ENCODE peak calls at places on chromosomes 3 and 15, in four cellular contexts. S, Q, E and C are unnamed samples.

GRCh38 chr15:75339531-75340240 is 3.8 kb downstream of the COMMD4 start:
- DNase-seq in Q (no peak), E (no peak), S (no peak), C (no peak)

GRCh38 chr3:100024520-100025303 is 89.6 kb downstream of the FILIP1L start:
- DNase-seq in Q (peak; percentile 34), E (no peak), S (no peak), C (no peak)

GRCh38 chr3:182325213-182325941 is 467.9 kb upstream of the ATP11B start:
- DNase-seq in E (no peak), Q (peak; percentile 1), S (no peak), C (no peak)

GRCh38 chr3:108124337-108125150 is 33.7 kb upstream of the CD47 start:
- DNase-seq in E (no peak), S (no peak), Q (no peak), C (no peak)

GRCh38 chr15:63606333-63606732 is 9.1 kb downstream of the FBXL22 start:
- DNase-seq in E (no peak), Q (no peak), S (no peak), C (no peak)

GRCh38 chr3:127800508-127800907 is 21.8 kb downstream of the MGLL start:
- DNase-seq in E (no peak), Q (no peak), S (no peak), C (no peak)

GRCh38 chr3:72388644-72389043 is 459.6 kb downstream of the SHQ1 start:
- DNase-seq in Q (no peak), S (no peak), E (no peak), C (no peak)

GRCh38 chr3:14810070-14810732 is 8.6 kb upstream of the FGD5 start:
- DNase-seq in E (no peak), S (peak; percentile 72), Q (no peak), C (peak; percentile 46)

GRCh38 chr15:55289573-55290360 is at the start of gene RAB27A:
- DNase-seq in S (peak; percentile 82), Q (peak; percentile 75), E (peak; percentile 60), C (peak; percentile 74)

GRCh38 chr3:119872773-119873172 is 90.9 kb downstream of the NR1I2 start:
- DNase-seq in E (no peak), S (no peak), Q (no peak), C (no peak)

GRCh38 chr3:67635806-67636205 is 18.6 kb downstream of the SUCLG2 start:
- DNase-seq in S (no peak), Q (peak; percentile 60), E (no peak), C (no peak)

GRCh38 chr3:58058654-58059263 is 50.5 kb downstream of the FLNB start:
- DNase-seq in Q (peak; percentile 92), S (no peak), E (no peak), C (no peak)

GRCh38 chr3:156471431-156471830 is 83.5 kb downstream of the SSR3 start:
- DNase-seq in S (no peak), E (no peak), Q (no peak), C (no peak)

GRCh38 chr3:72591522-72592421 is 256.5 kb downstream of the SHQ1 start:
- DNase-seq in E (peak; percentile 68), S (no peak), Q (peak; percentile 67), C (no peak)

GRCh38 chr15:62112616-62113593 is 46.1 kb downstream of the C2CD4A start:
- DNase-seq in Q (peak; percentile 66), E (no peak), S (no peak), C (no peak)

GRCh38 chr3:178088930-178089329 is 447.3 kb upstream of the KCNMB2 start:
- DNase-seq in S (no peak), Q (no peak), E (no peak), C (no peak)

GRCh38 chr15:74497584-74497983 is 36.6 kb upstream of the UBL7 start:
- DNase-seq in Q (no peak), S (no peak), E (no peak), C (no peak)

GRCh38 chr3:133040696-133041523 is 2.7 kb downstream of the TMEM108 start:
- DNase-seq in Q (peak; percentile 66), S (peak; percentile 87), E (peak; percentile 83), C (peak; percentile 80)

GRCh38 chr3:158768361-158768787 is 33.5 kb upstream of the MFSD1 start:
- DNase-seq in S (peak; percentile 53), Q (peak; percentile 64), E (peak; percentile 21), C (peak; percentile 73)

GRCh38 chr3:194632211-194632982 is 822 bp downstream of the TMEM44 start:
- DNase-seq in Q (no peak), E (no peak), S (no peak), C (no peak)

GRCh38 chr15:51227967-51228783 is 110.2 kb downstream of the CYP19A1 start:
- DNase-seq in E (no peak), S (no peak), Q (peak; percentile 95), C (no peak)

GRCh38 chr3:152051501-152052404 is 178.3 kb downstream of the SUCNR1 start:
- DNase-seq in S (no peak), E (no peak), Q (peak; percentile 46), C (no peak)

GRCh38 chr3:64008952-64009351 is 14.3 kb downstream of the PSMD6 start:
- DNase-seq in S (no peak), Q (no peak), E (no peak), C (no peak)

GRCh38 chr15:82539690-82540054 is 585 bp downstream of the RPS17 start:
- DNase-seq in Q (no peak), S (no peak), E (no peak), C (no peak)

GRCh38 chr3:48989126-48989795 is 780 bp upstream of the P4HTM start:
- DNase-seq in Q (peak; percentile 95), E (no peak), S (no peak), C (no peak)

GRCh38 chr15:93144477-93145270 is 55.7 kb upstream of the RGMA start:
- DNase-seq in E (no peak), S (no peak), Q (no peak), C (no peak)

GRCh38 chr3:30232546-30232945 is 373.9 kb upstream of the TGFBR2 start:
- DNase-seq in Q (no peak), S (no peak), E (no peak), C (no peak)
- H2BK15ac ChIP-seq in Q (no peak overlapping the region), S (no peak overlapping the region), E (no peak overlapping the region), C (no peak overlapping the region)

GRCh38 chr3:4718179-4718736 is 225.1 kb downstream of the ITPR1 start:
- DNase-seq in Q (no peak), S (no peak), E (no peak), C (no peak)
- H2BK15ac ChIP-seq in Q (no peak overlapping the region), S (no peak overlapping the region), E (no peak overlapping the region), C (no peak overlapping the region)

DNA sequence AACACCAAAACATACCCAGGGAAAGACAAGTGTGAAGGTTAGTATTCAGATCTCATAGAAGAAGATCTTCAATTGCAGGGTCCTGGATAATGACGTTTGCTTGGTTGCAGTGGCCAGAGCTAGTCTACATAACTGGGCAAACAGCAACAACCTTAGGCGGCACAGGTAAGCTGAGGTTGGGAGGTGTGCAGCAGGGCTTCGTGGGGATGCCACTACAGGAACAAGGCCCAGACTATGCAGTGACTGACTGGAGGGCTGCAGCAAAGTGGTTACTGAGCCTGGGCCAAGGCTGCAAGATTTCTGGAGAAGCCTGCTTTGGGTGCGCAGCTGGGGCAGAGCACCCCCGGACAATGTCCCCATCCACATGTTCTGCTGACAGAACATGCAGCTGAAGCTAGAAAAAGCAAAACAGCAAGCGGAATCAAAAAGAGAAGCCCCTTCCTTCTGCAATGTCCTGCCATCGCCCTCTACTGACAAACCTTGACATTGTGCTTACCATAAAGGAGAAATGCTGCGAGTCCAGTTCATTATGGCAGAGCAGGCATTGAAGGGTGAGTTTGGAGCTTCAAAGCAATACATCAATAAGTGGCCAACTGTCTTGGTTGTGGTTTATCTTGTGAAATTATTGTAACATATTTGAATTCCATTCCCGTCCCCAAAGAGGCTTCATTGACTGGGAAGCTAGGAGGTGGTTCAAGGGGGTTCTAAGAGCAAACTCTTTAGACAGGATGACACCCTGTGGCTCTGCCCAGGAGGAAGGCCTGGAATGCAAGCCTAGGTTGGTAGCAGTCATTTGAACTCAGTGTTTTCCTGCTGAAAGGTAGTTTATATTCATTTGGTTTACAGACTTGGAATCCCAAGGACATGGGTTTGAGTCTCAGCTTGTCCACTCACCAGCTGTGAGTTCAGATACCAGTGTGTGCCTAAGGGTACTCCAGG is 217.0 kb downstream of the PDCD6IP start:
- DNase-seq in E (no peak), Q (no peak), S (peak; percentile 58), C (peak; percentile 43)
- H2BK15ac ChIP-seq in E (no peak overlapping the region), Q (no peak overlapping the region), S (no peak overlapping the region), C (no peak overlapping the region)

GRCh38 chr15:47688573-47689086 is 28.7 kb upstream of the SEMA6D start:
- DNase-seq in E (no peak), S (no peak), Q (peak; percentile 48), C (no peak)
- H2BK15ac ChIP-seq in E (no peak overlapping the region), S (no peak overlapping the region), Q (no peak overlapping the region), C (no peak overlapping the region)

GRCh38 chr15:42107483-42107882 is 13.1 kb upstream of the PLA2G4D start:
- DNase-seq in S (no peak), Q (no peak), E (no peak), C (no peak)
- H2BK15ac ChIP-seq in S (no peak overlapping the region), Q (no peak overlapping the region), E (no peak overlapping the region), C (no peak overlapping the region)

GRCh38 chr3:27353221-27353620 is 16.0 kb downstream of the NEK10 start:
- DNase-seq in E (no peak), Q (no peak), S (no peak), C (no peak)
- H2BK15ac ChIP-seq in E (no peak overlapping the region), Q (no peak overlapping the region), S (no peak overlapping the region), C (no peak overlapping the region)

GRCh38 chr3:197298341-197298857 is at the start of gene DLG1:
- DNase-seq in E (peak; percentile 88), S (peak; percentile 91), Q (peak; percentile 95), C (peak; percentile 90)
- H2BK15ac ChIP-seq in E (peak within 1 kb of the TSS; percentile 86), S (peak within 1 kb of the TSS; percentile 85), Q (peak within 1 kb of the TSS; percentile 96), C (no peak within 1 kb of the TSS)

GRCh38 chr3:154932633-154933032 is 147.5 kb upstream of the MME start:
- DNase-seq in E (no peak), S (no peak), Q (no peak), C (no peak)

GRCh38 chr3:154931484-154931883 is 148.6 kb upstream of the MME start:
- DNase-seq in Q (peak; percentile 29), S (no peak), E (no peak), C (no peak)

GRCh38 chr3:154933581-154933980 is 146.5 kb upstream of the MME start:
- DNase-seq in S (no peak), E (no peak), Q (no peak), C (no peak)

DNA sequence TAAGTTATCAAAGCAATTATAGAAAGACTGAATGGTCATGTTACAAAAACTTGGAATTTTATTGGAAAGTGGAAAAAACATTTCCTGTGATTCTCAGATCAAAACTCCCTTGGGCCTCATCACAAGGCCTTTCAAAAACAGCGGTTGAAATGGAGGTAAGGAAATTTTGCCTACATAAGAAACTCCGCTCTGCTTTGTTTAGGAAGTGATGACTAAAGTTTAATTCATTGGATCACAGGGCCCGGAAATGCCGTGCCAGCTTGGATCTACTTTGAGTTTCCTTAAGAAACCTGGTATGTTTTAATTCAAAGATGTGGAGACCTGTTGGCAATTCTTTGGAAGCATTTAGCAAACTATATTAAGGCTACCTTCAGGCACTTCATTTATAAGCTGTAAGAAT is 143.9 kb upstream of the MME start:
- DNase-seq in Q (no peak), E (no peak), S (no peak), C (no peak)
- H2BK15ac ChIP-seq in Q (no peak overlapping the region), E (no peak overlapping the region), S (no peak overlapping the region), C (no peak overlapping the region)

GRCh38 chr15:78084359-78084750 is 6.8 kb upstream of the TBC1D2B start:
- DNase-seq in E (no peak), S (no peak), Q (no peak), C (no peak)
- H2BK15ac ChIP-seq in E (no peak overlapping the region), S (no peak overlapping the region), Q (peak overlapping the region; percentile 26), C (no peak overlapping the region)